ENCODE peak calls at places on chromosome 4, in five cellular contexts. M is cardiac muscle cell, V is RWPE1, P is fibroblast of lung, Y is HepG2. Z is an unnamed sample.

GRCh38 chr4:80142396-80143304 is 54.7 kb upstream of the PRDM8 start:
- DNase-seq in P (no peak), V (no peak), Y (no peak), M (no peak), Z (no peak)

GRCh38 chr4:107719211-107719926 is 665 bp downstream of the PAPSS1 start:
- DNase-seq in V (peak; percentile 34), P (peak; percentile 68), Y (peak; percentile 77), M (no peak), Z (peak; percentile 70)

GRCh38 chr4:98908182-98908581 is 20.8 kb downstream of the EIF4E start:
- DNase-seq in V (peak; percentile 45), P (peak; percentile 13), M (no peak), Y (no peak), Z (no peak)

GRCh38 chr4:144575181-144575580 is 70.8 kb upstream of the HHIP start:
- DNase-seq in V (no peak), P (no peak), M (peak; percentile 36), Y (no peak), Z (no peak)

GRCh38 chr4:55553442-55553841 is 6.7 kb upstream of the CLOCK start:
- DNase-seq in M (no peak), P (peak; percentile 68), V (no peak), Y (peak; percentile 67), Z (peak; percentile 81)

GRCh38 chr4:165580379-165580905 is 201.6 kb downstream of the CPE start:
- DNase-seq in P (peak; percentile 99), Y (no peak), M (peak; percentile 42), V (peak; percentile 86), Z (no peak)

GRCh38 chr4:84920591-84920990 is 45.9 kb downstream of the WDFY3 start:
- DNase-seq in V (peak; percentile 59), P (peak; percentile 66), M (no peak), Y (no peak), Z (no peak)

GRCh38 chr4:189128341-189128740 is 812.3 kb upstream of the FRG1 start:
- DNase-seq in M (no peak), Y (no peak), V (peak; percentile 28), P (no peak), Z (no peak)

GRCh38 chr4:47528651-47529050 is 43.6 kb downstream of the ATP10D start:
- DNase-seq in P (peak; percentile 93), M (no peak), V (no peak), Y (no peak), Z (no peak)

GRCh38 chr4:173252024-173252935 is 81.9 kb downstream of the HMGB2 start:
- DNase-seq in M (peak; percentile 22), P (peak; percentile 100), Y (peak; percentile 22), V (peak; percentile 85), Z (peak; percentile 78)

GRCh38 chr4:42895452-42895851 is 2.9 kb downstream of the GRXCR1 start:
- DNase-seq in M (no peak), P (no peak), Y (no peak), V (no peak), Z (no peak)

GRCh38 chr4:52376107-52376704 is 282.9 kb downstream of the USP46 start:
- DNase-seq in Y (peak; percentile 45), P (peak; percentile 39), M (peak; percentile 73), V (peak; percentile 26), Z (no peak)

GRCh38 chr4:837772-838171 is 11.8 kb upstream of the CPLX1 start:
- DNase-seq in M (no peak), P (no peak), V (no peak), Y (no peak), Z (no peak)

GRCh38 chr4:140136509-140136908 is 17.5 kb downstream of the MAML3 start:
- DNase-seq in V (peak; percentile 60), P (peak; percentile 72), M (no peak), Y (no peak), Z (no peak)

GRCh38 chr4:117968606-117969005 is 65.7 kb upstream of the NDST3 start:
- DNase-seq in M (no peak), P (no peak), V (no peak), Y (no peak), Z (no peak)

GRCh38 chr4:173522160-173522873 is 7.7 kb downstream of the HAND2 start:
- DNase-seq in Y (no peak), V (peak; percentile 72), P (peak; percentile 81), M (peak; percentile 94), Z (peak; percentile 97)

GRCh38 chr4:55382515-55383003 is 13.2 kb upstream of the TMEM165 start:
- DNase-seq in V (no peak), Y (no peak), M (no peak), P (no peak), Z (no peak)

GRCh38 chr4:40562681-40563080 is 67.0 kb downstream of the RBM47 start:
- DNase-seq in M (no peak), Y (no peak), P (peak; percentile 39), V (no peak), Z (no peak)

GRCh38 chr4:183638436-183638835 is 20.5 kb downstream of the RWDD4 start:
- DNase-seq in Y (no peak), V (peak; percentile 24), P (peak; percentile 65), M (no peak), Z (no peak)

GRCh38 chr4:176875441-176875930 is 82.8 kb upstream of the VEGFC start:
- DNase-seq in V (peak; percentile 12), P (no peak), Y (no peak), M (peak; percentile 9), Z (no peak)

GRCh38 chr4:185128272-185129119 is 14.6 kb upstream of the SLC25A4 start:
- DNase-seq in Y (no peak), M (peak; percentile 44), P (peak; percentile 19), V (peak; percentile 35), Z (no peak)

GRCh38 chr4:152860057-152860456 is 76.1 kb upstream of the FHDC1 start:
- DNase-seq in V (no peak), Y (no peak), P (peak; percentile 35), M (no peak), Z (no peak)

GRCh38 chr4:123478859-123479345 is 82.3 kb downstream of the SPRY1 start:
- DNase-seq in M (peak; percentile 15), Y (peak; percentile 100), V (no peak), P (peak; percentile 67), Z (no peak)

GRCh38 chr4:1569461-1570151 is 114.5 kb downstream of the FAM53A start:
- DNase-seq in Y (no peak), P (no peak), V (no peak), M (no peak), Z (peak; percentile 61)

GRCh38 chr4:14532436-14532835 is 469.8 kb upstream of the CPEB2 start:
- DNase-seq in P (no peak), M (no peak), V (no peak), Y (no peak), Z (no peak)

GRCh38 chr4:17336986-17337385 is 174.9 kb downstream of the QDPR start:
- DNase-seq in P (no peak), V (no peak), Y (no peak), M (no peak), Z (no peak)

GRCh38 chr4:158229768-158230167 is 19.5 kb downstream of the TMEM144 start:
- DNase-seq in V (no peak), Y (no peak), P (no peak), M (no peak), Z (no peak)

GRCh38 chr4:112214397-112215264 is 17.0 kb upstream of the AP1AR start:
- DNase-seq in P (peak; percentile 19), V (peak; percentile 46), Y (peak; percentile 51), M (peak; percentile 20), Z (no peak)

GRCh38 chr4:32560306-32560705 is 1840.1 kb downstream of the PCDH7 start:
- DNase-seq in M (peak; percentile 21), Y (no peak), V (no peak), P (peak; percentile 25), Z (no peak)

GRCh38 chr4:90415116-90415515 is 287.9 kb downstream of the CCSER1 start:
- DNase-seq in M (no peak), V (no peak), Y (no peak), P (no peak), Z (no peak)

GRCh38 chr4:5752803-5753184 is 41.8 kb downstream of the EVC start:
- DNase-seq in P (no peak), V (no peak), Y (no peak), M (no peak), Z (no peak)

GRCh38 chr4:151879705-151880104 is 118.9 kb upstream of the GATB start:
- DNase-seq in P (no peak), M (no peak), Y (no peak), V (no peak), Z (no peak)

GRCh38 chr4:73603307-73603710 is 16.9 kb downstream of the RASSF6 start:
- DNase-seq in P (peak; percentile 70), Y (peak; percentile 88), V (no peak), M (no peak), Z (no peak)

GRCh38 chr4:180827610-180828009 is 1415.6 kb upstream of the TENM3 start:
- DNase-seq in V (peak; percentile 65), P (peak; percentile 21), Y (no peak), M (no peak), Z (no peak)

GRCh38 chr4:23966720-23967119 is 76.9 kb upstream of the PPARGC1A start:
- DNase-seq in V (no peak), M (peak; percentile 57), P (no peak), Y (peak; percentile 20), Z (no peak)
- TF ChIP-seq CTCF in V (no peak), M (peak; percentile 45), P (peak; percentile 45), Y (peak; percentile 58), Z (no peak)

GRCh38 chr4:133147922-133148689 is 988 bp upstream of the PCDH10 start:
- DNase-seq in Y (no peak), V (no peak), M (peak; percentile 68), P (peak; percentile 79), Z (peak; percentile 67)

GRCh38 chr4:133145758-133146157 is 3.3 kb upstream of the PCDH10 start:
- DNase-seq in Y (no peak), V (no peak), P (no peak), M (no peak), Z (no peak)

GRCh38 chr4:133146192-133146573 is 2.9 kb upstream of the PCDH10 start:
- DNase-seq in Y (no peak), P (no peak), M (no peak), V (no peak), Z (no peak)

GRCh38 chr4:133147365-133147821 is 1.7 kb upstream of the PCDH10 start:
- DNase-seq in Y (no peak), P (no peak), M (no peak), V (no peak), Z (no peak)

DNA sequence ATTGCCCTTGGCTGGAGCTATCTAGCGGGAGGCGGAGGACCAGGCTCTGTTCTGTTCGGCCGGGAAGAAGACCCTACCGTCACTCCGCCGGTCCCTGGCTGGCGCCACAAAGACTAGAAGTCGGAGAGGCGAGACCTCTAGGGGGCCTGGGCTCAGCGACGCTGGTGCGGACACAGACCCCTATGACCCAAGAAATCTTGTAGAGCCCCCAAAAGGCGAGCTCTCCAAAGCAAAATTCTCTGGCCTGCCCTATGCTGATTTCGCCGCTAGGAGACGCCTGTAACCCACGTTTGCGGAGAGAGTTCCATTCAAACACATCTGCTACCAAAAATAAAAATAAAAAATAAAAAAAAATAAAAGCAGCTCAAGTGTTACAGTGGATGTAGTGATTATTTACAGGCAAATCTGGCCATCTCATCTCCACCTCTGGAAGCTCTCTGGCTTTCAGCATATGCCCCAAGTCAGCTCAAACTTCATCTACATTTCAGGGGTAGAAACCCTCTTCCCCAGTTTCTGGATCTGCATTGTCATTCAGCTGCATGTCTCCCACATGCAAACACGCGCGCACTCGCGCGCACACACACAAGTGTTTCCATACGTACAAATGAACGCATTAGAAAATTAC is 2.4 kb upstream of the PCDH10 start:
- DNase-seq in P (peak; percentile 53), Y (peak; percentile 15), M (peak; percentile 77), V (no peak), Z (peak; percentile 62)
- H3K27ac ChIP-seq in P (no peak overlapping the region), Y (no peak overlapping the region), M (no peak overlapping the region), V (no peak overlapping the region), Z (no peak overlapping the region)

GRCh38 chr4:74996996-74997395 is 64.1 kb downstream of the PARM1 start:
- DNase-seq in M (no peak), P (no peak), V (peak; percentile 39), Y (no peak), Z (no peak)
- TF ChIP-seq CTCF in M (no peak), P (no peak), V (no peak), Y (no peak), Z (no peak)

GRCh38 chr4:108920688-108921087 is 157.8 kb upstream of the ETNPPL start:
- DNase-seq in Y (no peak), M (no peak), V (no peak), P (no peak), Z (no peak)
- H3K27ac ChIP-seq in Y (no peak overlapping the region), M (no peak overlapping the region), V (no peak overlapping the region), P (no peak overlapping the region), Z (no peak overlapping the region)

Z was measured in sigmoid colon.